ENCODE peak calls at places on chromosome 6, in eight cellular contexts. D, G, R, E, M, H, S and V are unnamed samples.

GRCh38 chr6:16684896-16685554 is 76.2 kb downstream of the ATXN1 start:
- DNase-seq in M (peak), S (no peak), R (peak), G (no peak), E (no peak), D (no peak), H (no peak), V (no peak)

GRCh38 chr6:126542052-126542451 is 202.1 kb downstream of the CENPW start:
- DNase-seq in R (no peak), S (no peak), G (no peak), M (no peak), H (no peak), D (no peak), E (no peak), V (no peak)

GRCh38 chr6:163613668-163614067 is 199.2 kb downstream of the QKI start:
- DNase-seq in S (no peak), M (no peak), R (no peak), G (no peak), H (no peak), D (no peak), E (no peak), V (no peak)

GRCh38 chr6:161150566-161150965 is 123.3 kb downstream of the AGPAT4 start:
- DNase-seq in D (no peak), G (no peak), M (no peak), H (no peak), S (no peak), R (no peak), E (no peak), V (no peak)

GRCh38 chr6:23983691-23984090 is 142.3 kb upstream of the NRSN1 start:
- DNase-seq in R (no peak), M (no peak), S (no peak), G (no peak), H (no peak), E (no peak), D (no peak), V (no peak)

GRCh38 chr6:145977881-145978280 is 13.7 kb upstream of the SHPRH start:
- DNase-seq in E (no peak), R (no peak), G (no peak), S (no peak), D (no peak), H (no peak), M (no peak), V (no peak)

GRCh38 chr6:30122515-30122914 is 9.6 kb upstream of the TRIM31 start:
- DNase-seq in M (no peak), E (no peak), H (no peak), S (no peak), D (no peak), G (no peak), R (no peak), V (no peak)

GRCh38 chr6:15936503-15936902 is 192.4 kb upstream of the MYLIP start:
- DNase-seq in G (no peak), D (no peak), H (no peak), S (no peak), E (peak), R (no peak), M (no peak), V (no peak)

GRCh38 chr6:131867744-131868143 is 59.9 kb downstream of the ENPP1 start:
- DNase-seq in E (no peak), G (no peak), D (no peak), S (no peak), R (no peak), M (peak), H (no peak), V (no peak)

GRCh38 chr6:113464959-113465358 is 392.2 kb upstream of the MARCKS start:
- DNase-seq in G (no peak), H (no peak), D (no peak), R (no peak), S (no peak), M (peak), E (no peak), V (no peak)

GRCh38 chr6:78487401-78487800 is 379.9 kb upstream of the IRAK1BP1 start:
- DNase-seq in M (peak), G (no peak), E (no peak), S (no peak), H (no peak), D (no peak), R (no peak), V (no peak)

GRCh38 chr6:46993846-46994245 is 48.3 kb downstream of the ADGRF1 start:
- DNase-seq in M (peak), H (no peak), R (no peak), S (no peak), G (no peak), E (no peak), D (no peak), V (no peak)

GRCh38 chr6:113989675-113990074 is 18.7 kb upstream of the HDAC2 start:
- DNase-seq in S (no peak), H (no peak), R (no peak), M (peak), G (no peak), E (no peak), D (no peak), V (no peak)

GRCh38 chr6:136791296-136792065 is 796 bp downstream of the MAP3K5 start:
- DNase-seq in D (peak), G (peak), E (peak), M (peak), S (no peak), R (peak), H (peak), V (no peak)

GRCh38 chr6:126886106-126886505 is 232.4 kb upstream of the RSPO3 start:
- DNase-seq in E (no peak), M (no peak), H (no peak), S (no peak), R (no peak), D (no peak), G (no peak), V (no peak)

GRCh38 chr6:104537872-104538271 is 321.8 kb downstream of the HACE1 start:
- DNase-seq in G (no peak), S (no peak), M (no peak), D (no peak), H (no peak), E (no peak), R (no peak), V (no peak)

GRCh38 chr6:12614468-12614867 is 102.1 kb upstream of the PHACTR1 start:
- DNase-seq in E (no peak), S (no peak), G (no peak), H (no peak), M (peak), R (no peak), D (no peak), V (no peak)

GRCh38 chr6:29631209-29631810 is 1.7 kb downstream of the GABBR1 start:
- DNase-seq in M (peak), H (no peak), R (no peak), E (no peak), S (no peak), G (peak), D (no peak), V (no peak)

GRCh38 chr6:56528412-56528841 is 114.3 kb downstream of the DST start:
- DNase-seq in M (peak), R (no peak), H (no peak), E (no peak), S (no peak), D (no peak), G (no peak), V (no peak)

GRCh38 chr6:108677894-108678293 is 117.2 kb downstream of the FOXO3 start:
- DNase-seq in R (no peak), D (no peak), H (no peak), E (no peak), G (no peak), M (no peak), S (no peak), V (no peak)

GRCh38 chr6:138503881-138504680 is 4.8 kb upstream of the NHSL1 start:
- DNase-seq in D (no peak), S (no peak), R (no peak), G (no peak), H (no peak), M (no peak), E (no peak), V (no peak)

GRCh38 chr6:87401832-87402231 is 5.9 kb upstream of the CFAP206 start:
- DNase-seq in R (no peak), M (no peak), S (no peak), E (no peak), D (no peak), H (no peak), G (no peak), V (no peak)

GRCh38 chr6:123589317-123589716 is 47.4 kb downstream of the TRDN start:
- DNase-seq in R (no peak), D (no peak), G (no peak), H (no peak), E (no peak), M (no peak), S (no peak), V (no peak)

GRCh38 chr6:48389146-48390043 is 278.4 kb upstream of the PTCHD4 start:
- DNase-seq in S (no peak), G (no peak), H (no peak), D (no peak), R (no peak), M (no peak), E (no peak), V (no peak)

GRCh38 chr6:71294121-71294523 is 5.5 kb downstream of the OGFRL1 start:
- DNase-seq in D (no peak), S (no peak), H (no peak), G (no peak), R (no peak), M (peak), E (no peak), V (no peak)

GRCh38 chr6:53581161-53581560 is 36.3 kb upstream of the GCLC start:
- DNase-seq in H (no peak), S (no peak), G (no peak), D (no peak), M (peak), E (no peak), R (no peak), V (no peak)

GRCh38 chr6:97053643-97054411 is 129.3 kb downstream of the KLHL32 start:
- DNase-seq in D (no peak), E (peak), H (no peak), S (no peak), G (no peak), R (no peak), M (peak), V (no peak)

GRCh38 chr6:101445527-101445926 is 52.0 kb downstream of the GRIK2 start:
- DNase-seq in D (no peak), E (no peak), R (no peak), H (no peak), M (peak), S (no peak), G (no peak), V (no peak)

GRCh38 chr6:123550052-123550617 is 86.6 kb downstream of the TRDN start:
- DNase-seq in G (no peak), S (no peak), M (no peak), D (no peak), E (no peak), R (no peak), H (no peak), V (no peak)

GRCh38 chr6:6005467-6006427 is 978 bp downstream of the NRN1 start:
- DNase-seq in R (no peak), E (no peak), M (no peak), S (no peak), H (no peak), D (no peak), G (peak), V (no peak)

GRCh38 chr6:163338671-163339405 is 75.7 kb upstream of the QKI start:
- DNase-seq in G (no peak), E (no peak), S (no peak), H (peak), D (no peak), M (peak), R (no peak), V (no peak)

GRCh38 chr6:11496152-11497060 is 41.1 kb upstream of the TMEM170B start:
- DNase-seq in H (peak), E (peak), M (peak), D (peak), S (peak), G (peak), R (peak), V (no peak)

GRCh38 chr6:160249687-160250086 is 8.9 kb downstream of the SLC22A2 start:
- DNase-seq in M (no peak), R (no peak), D (no peak), S (no peak), G (no peak), H (no peak), E (no peak), V (no peak)

GRCh38 chr6:118856301-118856700 is 37.7 kb upstream of the ASF1A start:
- DNase-seq in H (no peak), R (no peak), S (no peak), E (no peak), M (no peak), D (no peak), G (no peak), V (no peak)

GRCh38 chr6:11772109-11772830 is 6.3 kb downstream of the ADTRP start:
- DNase-seq in M (peak), G (peak), H (peak), D (peak), S (no peak), E (no peak), R (no peak), V (no peak)

GRCh38 chr6:164795091-164795490 is 514.3 kb downstream of the C6orf118 start:
- DNase-seq in E (no peak), R (no peak), G (no peak), M (no peak), H (no peak), S (no peak), D (no peak), V (no peak)

GRCh38 chr6:32842690-32843089 is 1.2 kb downstream of the PSMB8 start:
- DNase-seq in R (no peak), M (no peak), D (no peak), G (no peak), S (no peak), H (no peak), E (no peak), V (no peak)

GRCh38 chr6:32845381-32845884 is 1.6 kb upstream of the PSMB8 start:
- DNase-seq in G (no peak), M (no peak), H (no peak), E (peak), S (no peak), D (no peak), R (peak), V (no peak)

GRCh38 chr6:32843321-32843978 is 397 bp downstream of the PSMB8 start:
- DNase-seq in E (peak), R (no peak), M (no peak), D (no peak), G (peak), S (no peak), H (peak), V (no peak)

GRCh38 chr6:32844839-32845372 is 1.1 kb upstream of the PSMB8 start:
- DNase-seq in M (no peak), R (no peak), H (no peak), D (no peak), S (no peak), E (no peak), G (no peak), V (no peak)

DNA sequence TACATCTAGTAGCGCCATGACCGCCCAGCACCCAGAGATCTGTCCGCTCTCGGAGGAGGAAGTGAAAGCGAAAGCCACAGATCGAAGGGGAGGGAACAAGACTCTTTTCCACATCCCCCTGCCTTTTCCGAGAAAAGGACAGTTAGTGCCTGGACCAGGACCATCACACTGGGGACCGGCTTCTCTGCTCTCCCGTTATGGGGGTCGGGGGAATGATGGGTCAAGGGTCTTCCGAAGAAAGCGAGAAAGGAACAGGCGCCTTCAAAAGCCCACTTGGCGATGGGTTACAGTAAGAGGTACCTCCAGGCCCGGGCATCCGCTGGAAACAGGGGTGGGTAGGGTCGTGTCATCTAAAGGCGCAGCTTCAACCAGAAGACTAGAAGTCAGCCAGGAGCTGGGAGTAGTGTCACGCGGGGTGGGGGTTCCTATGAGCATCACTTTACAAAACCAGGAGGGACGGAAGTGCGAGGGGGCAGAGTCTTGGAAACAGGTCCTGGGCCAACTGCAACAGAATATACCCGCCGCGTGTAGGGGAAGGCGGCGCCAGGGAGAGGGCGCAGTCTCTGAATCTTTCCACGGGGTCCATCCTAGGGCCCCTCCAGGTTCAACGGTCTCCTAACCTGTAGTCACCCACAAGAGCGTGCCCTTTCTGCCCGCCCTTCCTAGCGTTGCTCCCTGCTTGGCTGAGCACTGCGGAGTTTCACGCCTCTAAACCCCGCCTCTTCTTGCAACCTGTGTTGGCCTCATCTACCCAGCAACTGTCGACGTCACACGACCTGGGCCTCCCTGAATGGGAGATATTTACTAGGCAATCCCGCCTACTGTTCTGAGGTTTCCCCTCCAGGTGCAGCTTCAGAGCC is at the start of gene PSMB8:
- DNase-seq in H (peak), D (peak), S (peak), M (peak), G (peak), R (peak), E (peak), V (peak)
- TF ChIP-seq CTCF in H (peak), D (peak), S (no peak), M (peak), G (peak), R (no peak), E (peak), V (no peak)

GRCh38 chr6:155311583-155311982 is 2.7 kb downstream of the TFB1M start:
- DNase-seq in S (no peak), M (no peak), D (no peak), H (no peak), G (no peak), R (no peak), E (no peak), V (no peak)

GRCh38 chr6:155314773-155315515 is 660 bp upstream of the TFB1M start:
- DNase-seq in G (no peak), H (peak), S (no peak), R (no peak), E (peak), M (peak), D (peak), V (no peak)

GRCh38 chr6:155315516-155315871 is 1.2 kb upstream of the TFB1M start:
- DNase-seq in E (peak), D (no peak), H (no peak), S (no peak), R (no peak), M (no peak), G (no peak), V (no peak)

GRCh38 chr6:155314092-155314772 is at the start of gene TFB1M:
- DNase-seq in S (peak), D (peak), R (peak), H (peak), M (peak), G (peak), E (peak), V (peak)

GRCh38 chr6:155313602-155314091 is 637 bp downstream of the TFB1M start:
- DNase-seq in E (peak), R (no peak), H (no peak), S (no peak), G (no peak), M (no peak), D (no peak), V (no peak)
- TF ChIP-seq CTCF in E (no peak), R (no peak), H (no peak), S (no peak), G (no peak), M (no peak), D (no peak), V (no peak)

GRCh38 chr6:84346372-84346771 is 118.9 kb upstream of the CEP162 start:
- DNase-seq in H (no peak), R (no peak), E (no peak), M (no peak), G (no peak), S (no peak), D (no peak), V (no peak)
- TF ChIP-seq CTCF in H (no peak), R (no peak), E (peak), M (no peak), G (peak), S (no peak), D (no peak), V (no peak)

GRCh38 chr6:44265843-44266233 is 487 bp upstream of the NFKBIE start:
- DNase-seq in R (no peak), S (no peak), E (no peak), D (no peak), G (no peak), H (no peak), M (no peak), V (no peak)

GRCh38 chr6:44266347-44266746 is 996 bp upstream of the NFKBIE start:
- DNase-seq in R (no peak), D (no peak), S (no peak), H (no peak), G (no peak), M (no peak), E (no peak), V (no peak)

GRCh38 chr6:44264154-44265002 is 973 bp downstream of the NFKBIE start:
- DNase-seq in E (peak), M (peak), H (no peak), R (no peak), D (no peak), S (no peak), G (no peak), V (no peak)

GRCh38 chr6:44263357-44264100 is 1.8 kb downstream of the NFKBIE start:
- DNase-seq in E (peak), M (peak), H (no peak), G (no peak), D (no peak), R (no peak), S (no peak), V (no peak)

GRCh38 chr6:44265003-44265842 is at the start of gene NFKBIE:
- DNase-seq in M (peak), D (peak), R (peak), E (peak), S (peak), H (peak), G (peak), V (peak)
- TF ChIP-seq CTCF in M (peak), D (no peak), R (peak), E (peak), S (peak), H (no peak), G (peak), V (peak)

DNA sequence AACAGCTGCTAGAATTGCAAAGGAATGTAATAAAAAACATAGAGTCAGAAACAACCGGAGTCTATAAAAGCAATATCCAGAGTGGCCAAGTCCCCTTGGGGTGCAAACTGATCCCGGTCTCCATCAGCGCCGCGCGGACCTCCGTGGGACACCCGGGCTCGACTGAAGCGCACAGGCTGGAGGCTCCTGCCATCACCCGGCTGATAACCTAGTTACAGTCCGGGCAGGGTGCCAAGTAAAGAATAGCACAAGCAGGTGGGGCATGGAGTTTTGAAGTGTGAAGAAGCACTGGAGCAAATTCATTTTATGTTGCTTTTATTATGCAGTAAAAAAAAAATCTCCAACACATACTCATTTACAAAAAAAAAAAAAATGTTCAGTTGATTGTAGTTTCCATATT is 205.1 kb upstream of the GMDS start:
- DNase-seq in H (peak), M (no peak), E (no peak), S (no peak), R (no peak), G (no peak), D (no peak), V (no peak)
- TF ChIP-seq CTCF in H (peak), M (no peak), E (no peak), S (no peak), R (no peak), G (no peak), D (no peak), V (no peak)

GRCh38 chr6:167077241-167077932 is 45.5 kb upstream of the CCR6 start:
- DNase-seq in E (no peak), D (no peak), G (no peak), M (no peak), H (no peak), R (no peak), S (no peak), V (no peak)

GRCh38 chr6:167078745-167079144 is 44.2 kb upstream of the CCR6 start:
- DNase-seq in R (no peak), E (no peak), G (no peak), S (no peak), M (no peak), D (no peak), H (no peak), V (no peak)

GRCh38 chr6:167079853-167080297 is 43.0 kb upstream of the CCR6 start:
- DNase-seq in R (peak), H (no peak), S (no peak), D (no peak), G (no peak), M (no peak), E (peak), V (no peak)
- TF ChIP-seq CTCF in R (no peak), H (no peak), S (no peak), D (no peak), G (peak), M (no peak), E (peak), V (no peak)